ENCODE peak calls at places on chromosomes 6 and 20, in seven cellular contexts. One of them, this sample, is unnamed.

GRCh38 chr6:52233975-52234823 is 10.1 kb downstream of the IL17F start:
- DNase-seq in colonic mucosa: peak; percentile 42
- DNase-seq in Right ventricle myocardium superior: no peak
- DNase-seq in NCI-H187: no peak
- DNase-seq in LHCN-M2: peak; percentile 83
- DNase-seq in activated T-helper 1 cell treated with Interleukin-2 at 50 U/mL for 16 hours: no peak
- DNase-seq in GM03348: peak; percentile 66
- DNase-seq in this sample: peak; percentile 8

GRCh38 chr20:381581-382290 is 1.2 kb downstream of the TRIB3 start:
- DNase-seq in NCI-H187: no peak
- DNase-seq in colonic mucosa: peak; percentile 88
- DNase-seq in GM03348: peak; percentile 92
- DNase-seq in LHCN-M2: peak; percentile 45
- DNase-seq in activated T-helper 1 cell treated with Interleukin-2 at 50 U/mL for 16 hours: peak; percentile 65
- DNase-seq in Right ventricle myocardium superior: peak; percentile 81
- DNase-seq in this sample: peak; percentile 36

GRCh38 chr6:145865595-145865994 is 51.0 kb upstream of the FBXO30 start:
- DNase-seq in NCI-H187: no peak
- DNase-seq in activated T-helper 1 cell treated with Interleukin-2 at 50 U/mL for 16 hours: no peak
- DNase-seq in GM03348: no peak
- DNase-seq in Right ventricle myocardium superior: no peak
- DNase-seq in LHCN-M2: no peak
- DNase-seq in colonic mucosa: no peak
- DNase-seq in this sample: no peak

GRCh38 chr6:121365499-121366183 is 31.4 kb upstream of the TBC1D32 start:
- DNase-seq in Right ventricle myocardium superior: no peak
- DNase-seq in LHCN-M2: no peak
- DNase-seq in GM03348: no peak
- DNase-seq in activated T-helper 1 cell treated with Interleukin-2 at 50 U/mL for 16 hours: no peak
- DNase-seq in NCI-H187: no peak
- DNase-seq in colonic mucosa: no peak
- DNase-seq in this sample: no peak

GRCh38 chr20:16267526-16267925 is 305.7 kb downstream of the KIF16B start:
- DNase-seq in activated T-helper 1 cell treated with Interleukin-2 at 50 U/mL for 16 hours: no peak
- DNase-seq in NCI-H187: no peak
- DNase-seq in Right ventricle myocardium superior: no peak
- DNase-seq in LHCN-M2: no peak
- DNase-seq in colonic mucosa: no peak
- DNase-seq in GM03348: no peak
- DNase-seq in this sample: no peak

GRCh38 chr6:51108563-51109234 is 290.0 kb downstream of the TFAP2B start:
- DNase-seq in GM03348: peak; percentile 12
- DNase-seq in colonic mucosa: no peak
- DNase-seq in activated T-helper 1 cell treated with Interleukin-2 at 50 U/mL for 16 hours: no peak
- DNase-seq in LHCN-M2: no peak
- DNase-seq in NCI-H187: no peak
- DNase-seq in Right ventricle myocardium superior: no peak
- DNase-seq in this sample: no peak

GRCh38 chr6:133621751-133622150 is 267.2 kb upstream of the TCF21 start:
- DNase-seq in activated T-helper 1 cell treated with Interleukin-2 at 50 U/mL for 16 hours: no peak
- DNase-seq in GM03348: peak; percentile 41
- DNase-seq in NCI-H187: no peak
- DNase-seq in LHCN-M2: peak; percentile 51
- DNase-seq in colonic mucosa: no peak
- DNase-seq in Right ventricle myocardium superior: no peak
- DNase-seq in this sample: no peak

GRCh38 chr6:54698974-54699373 is 147.6 kb upstream of the FAM83B start:
- DNase-seq in LHCN-M2: no peak
- DNase-seq in GM03348: no peak
- DNase-seq in activated T-helper 1 cell treated with Interleukin-2 at 50 U/mL for 16 hours: no peak
- DNase-seq in Right ventricle myocardium superior: no peak
- DNase-seq in colonic mucosa: no peak
- DNase-seq in NCI-H187: no peak
- DNase-seq in this sample: no peak

GRCh38 chr20:44288252-44288651 is 22.8 kb downstream of the FITM2 start:
- DNase-seq in activated T-helper 1 cell treated with Interleukin-2 at 50 U/mL for 16 hours: no peak
- DNase-seq in colonic mucosa: peak; percentile 28
- DNase-seq in NCI-H187: no peak
- DNase-seq in GM03348: no peak
- DNase-seq in Right ventricle myocardium superior: no peak
- DNase-seq in LHCN-M2: no peak
- DNase-seq in this sample: no peak

GRCh38 chr20:12925214-12925755 is 83.5 kb upstream of the SPTLC3 start:
- DNase-seq in LHCN-M2: peak; percentile 85
- DNase-seq in GM03348: peak; percentile 82
- DNase-seq in colonic mucosa: peak; percentile 45
- DNase-seq in NCI-H187: no peak
- DNase-seq in Right ventricle myocardium superior: no peak
- DNase-seq in activated T-helper 1 cell treated with Interleukin-2 at 50 U/mL for 16 hours: no peak
- DNase-seq in this sample: peak; percentile 74

GRCh38 chr20:25195014-25195961 is at the start of gene ENTPD6:
- DNase-seq in Right ventricle myocardium superior: peak; percentile 96
- DNase-seq in colonic mucosa: peak; percentile 94
- DNase-seq in GM03348: peak; percentile 100
- DNase-seq in NCI-H187: peak; percentile 70
- DNase-seq in LHCN-M2: peak; percentile 82
- DNase-seq in activated T-helper 1 cell treated with Interleukin-2 at 50 U/mL for 16 hours: peak; percentile 92
- DNase-seq in this sample: peak; percentile 92

GRCh38 chr6:6384520-6384919 is 64.1 kb upstream of the F13A1 start:
- DNase-seq in colonic mucosa: no peak
- DNase-seq in Right ventricle myocardium superior: no peak
- DNase-seq in activated T-helper 1 cell treated with Interleukin-2 at 50 U/mL for 16 hours: no peak
- DNase-seq in LHCN-M2: no peak
- DNase-seq in GM03348: no peak
- DNase-seq in NCI-H187: no peak
- DNase-seq in this sample: no peak

GRCh38 chr6:15744824-15745402 is 82.1 kb upstream of the DTNBP1 start:
- DNase-seq in colonic mucosa: no peak
- DNase-seq in NCI-H187: no peak
- DNase-seq in LHCN-M2: no peak
- DNase-seq in Right ventricle myocardium superior: no peak
- DNase-seq in GM03348: no peak
- DNase-seq in activated T-helper 1 cell treated with Interleukin-2 at 50 U/mL for 16 hours: no peak
- DNase-seq in this sample: no peak

GRCh38 chr20:36862857-36863668 is 12.9 kb upstream of the TLDC2 start:
- DNase-seq in GM03348: no peak
- DNase-seq in colonic mucosa: no peak
- DNase-seq in LHCN-M2: no peak
- DNase-seq in activated T-helper 1 cell treated with Interleukin-2 at 50 U/mL for 16 hours: no peak
- DNase-seq in Right ventricle myocardium superior: no peak
- DNase-seq in NCI-H187: no peak
- DNase-seq in this sample: no peak

GRCh38 chr20:53874706-53875105 is 195.7 kb downstream of the BCAS1 start:
- DNase-seq in GM03348: no peak
- DNase-seq in activated T-helper 1 cell treated with Interleukin-2 at 50 U/mL for 16 hours: no peak
- DNase-seq in LHCN-M2: no peak
- DNase-seq in NCI-H187: no peak
- DNase-seq in colonic mucosa: no peak
- DNase-seq in Right ventricle myocardium superior: no peak
- DNase-seq in this sample: no peak

GRCh38 chr6:43142101-43142500 is 29.0 kb upstream of the SRF start:
- DNase-seq in Right ventricle myocardium superior: no peak
- DNase-seq in GM03348: no peak
- DNase-seq in activated T-helper 1 cell treated with Interleukin-2 at 50 U/mL for 16 hours: no peak
- DNase-seq in NCI-H187: no peak
- DNase-seq in LHCN-M2: no peak
- DNase-seq in colonic mucosa: no peak
- DNase-seq in this sample: no peak

GRCh38 chr6:36459483-36459882 is 16.7 kb downstream of the KCTD20 start:
- DNase-seq in Right ventricle myocardium superior: no peak
- DNase-seq in NCI-H187: no peak
- DNase-seq in LHCN-M2: no peak
- DNase-seq in colonic mucosa: no peak
- DNase-seq in activated T-helper 1 cell treated with Interleukin-2 at 50 U/mL for 16 hours: no peak
- DNase-seq in GM03348: no peak
- DNase-seq in this sample: no peak

GRCh38 chr6:31203345-31203979 is 33.0 kb upstream of the POU5F1 start:
- DNase-seq in activated T-helper 1 cell treated with Interleukin-2 at 50 U/mL for 16 hours: no peak
- DNase-seq in Right ventricle myocardium superior: no peak
- DNase-seq in colonic mucosa: peak; percentile 66
- DNase-seq in LHCN-M2: peak; percentile 76
- DNase-seq in NCI-H187: peak; percentile 48
- DNase-seq in GM03348: peak; percentile 17
- DNase-seq in this sample: no peak

GRCh38 chr6:99026135-99026534 is 78.4 kb upstream of the FBXL4 start:
- DNase-seq in NCI-H187: no peak
- DNase-seq in GM03348: no peak
- DNase-seq in colonic mucosa: no peak
- DNase-seq in activated T-helper 1 cell treated with Interleukin-2 at 50 U/mL for 16 hours: no peak
- DNase-seq in Right ventricle myocardium superior: no peak
- DNase-seq in LHCN-M2: peak; percentile 22
- DNase-seq in this sample: no peak

GRCh38 chr6:89433637-89434499 is 916 bp downstream of the ANKRD6 start:
- DNase-seq in activated T-helper 1 cell treated with Interleukin-2 at 50 U/mL for 16 hours: no peak
- DNase-seq in NCI-H187: peak; percentile 25
- DNase-seq in colonic mucosa: peak; percentile 19
- DNase-seq in LHCN-M2: no peak
- DNase-seq in GM03348: no peak
- DNase-seq in Right ventricle myocardium superior: peak; percentile 43
- DNase-seq in this sample: no peak

GRCh38 chr6:151807513-151808330 is at the start of gene ESR1:
- DNase-seq in GM03348: peak; percentile 24
- DNase-seq in LHCN-M2: no peak
- DNase-seq in NCI-H187: no peak
- DNase-seq in colonic mucosa: no peak
- DNase-seq in Right ventricle myocardium superior: peak; percentile 56
- DNase-seq in activated T-helper 1 cell treated with Interleukin-2 at 50 U/mL for 16 hours: no peak
- DNase-seq in this sample: peak; percentile 39

GRCh38 chr6:162576009-162576408 is 151.6 kb downstream of the PRKN start:
- DNase-seq in GM03348: no peak
- DNase-seq in NCI-H187: no peak
- DNase-seq in colonic mucosa: no peak
- DNase-seq in activated T-helper 1 cell treated with Interleukin-2 at 50 U/mL for 16 hours: no peak
- DNase-seq in Right ventricle myocardium superior: no peak
- DNase-seq in LHCN-M2: peak; percentile 10
- DNase-seq in this sample: no peak

GRCh38 chr6:42260972-42261371 is 43.3 kb upstream of the MRPS10 start:
- DNase-seq in NCI-H187: no peak
- DNase-seq in Right ventricle myocardium superior: peak; percentile 68
- DNase-seq in activated T-helper 1 cell treated with Interleukin-2 at 50 U/mL for 16 hours: no peak
- DNase-seq in colonic mucosa: no peak
- DNase-seq in LHCN-M2: peak; percentile 29
- DNase-seq in GM03348: peak; percentile 66
- DNase-seq in this sample: no peak

GRCh38 chr20:33584976-33585375 is 77.2 kb upstream of the C20orf144 start:
- DNase-seq in activated T-helper 1 cell treated with Interleukin-2 at 50 U/mL for 16 hours: no peak
- DNase-seq in colonic mucosa: no peak
- DNase-seq in Right ventricle myocardium superior: no peak
- DNase-seq in GM03348: peak; percentile 61
- DNase-seq in LHCN-M2: no peak
- DNase-seq in NCI-H187: no peak
- DNase-seq in this sample: no peak

GRCh38 chr6:53347250-53347920 is 1.4 kb downstream of the ELOVL5 start:
- DNase-seq in GM03348: no peak
- DNase-seq in activated T-helper 1 cell treated with Interleukin-2 at 50 U/mL for 16 hours: peak; percentile 13
- DNase-seq in NCI-H187: no peak
- DNase-seq in Right ventricle myocardium superior: no peak
- DNase-seq in colonic mucosa: peak; percentile 22
- DNase-seq in LHCN-M2: no peak
- DNase-seq in this sample: no peak

GRCh38 chr6:22906091-22906549 is 336.8 kb downstream of the HDGFL1 start:
- DNase-seq in NCI-H187: no peak
- DNase-seq in LHCN-M2: peak; percentile 77
- DNase-seq in Right ventricle myocardium superior: no peak
- DNase-seq in GM03348: peak; percentile 66
- DNase-seq in activated T-helper 1 cell treated with Interleukin-2 at 50 U/mL for 16 hours: no peak
- DNase-seq in colonic mucosa: no peak
- DNase-seq in this sample: no peak

GRCh38 chr20:57998981-57999464 is 229.4 kb downstream of the ANKRD60 start:
- DNase-seq in Right ventricle myocardium superior: no peak
- DNase-seq in NCI-H187: no peak
- DNase-seq in colonic mucosa: no peak
- DNase-seq in GM03348: no peak
- DNase-seq in activated T-helper 1 cell treated with Interleukin-2 at 50 U/mL for 16 hours: no peak
- DNase-seq in LHCN-M2: no peak
- DNase-seq in this sample: no peak

GRCh38 chr6:37985355-37985754 is 165.8 kb downstream of the ZFAND3 start:
- DNase-seq in activated T-helper 1 cell treated with Interleukin-2 at 50 U/mL for 16 hours: peak; percentile 1
- DNase-seq in NCI-H187: no peak
- DNase-seq in LHCN-M2: no peak
- DNase-seq in Right ventricle myocardium superior: no peak
- DNase-seq in GM03348: no peak
- DNase-seq in colonic mucosa: no peak
- DNase-seq in this sample: no peak

GRCh38 chr6:28673800-28674671 is 148.4 kb downstream of the GPX5 start:
- DNase-seq in colonic mucosa: peak; percentile 55
- DNase-seq in activated T-helper 1 cell treated with Interleukin-2 at 50 U/mL for 16 hours: no peak
- DNase-seq in Right ventricle myocardium superior: no peak
- DNase-seq in GM03348: peak; percentile 65
- DNase-seq in NCI-H187: no peak
- DNase-seq in LHCN-M2: peak; percentile 70
- DNase-seq in this sample: peak; percentile 65

GRCh38 chr6:33143113-33143760 is 49.0 kb downstream of the COL11A2 start:
- DNase-seq in Right ventricle myocardium superior: no peak
- DNase-seq in NCI-H187: no peak
- DNase-seq in GM03348: no peak
- DNase-seq in LHCN-M2: no peak
- DNase-seq in colonic mucosa: no peak
- DNase-seq in activated T-helper 1 cell treated with Interleukin-2 at 50 U/mL for 16 hours: no peak
- DNase-seq in this sample: no peak

GRCh38 chr6:158772851-158773371 is 46.3 kb downstream of the EZR start:
- DNase-seq in NCI-H187: no peak
- DNase-seq in Right ventricle myocardium superior: no peak
- DNase-seq in activated T-helper 1 cell treated with Interleukin-2 at 50 U/mL for 16 hours: no peak
- DNase-seq in colonic mucosa: peak; percentile 88
- DNase-seq in GM03348: peak; percentile 64
- DNase-seq in LHCN-M2: peak; percentile 35
- DNase-seq in this sample: no peak

GRCh38 chr6:137581019-137581707 is 87.0 kb upstream of the OLIG3 start:
- DNase-seq in LHCN-M2: no peak
- DNase-seq in activated T-helper 1 cell treated with Interleukin-2 at 50 U/mL for 16 hours: no peak
- DNase-seq in colonic mucosa: no peak
- DNase-seq in NCI-H187: no peak
- DNase-seq in Right ventricle myocardium superior: no peak
- DNase-seq in GM03348: no peak
- DNase-seq in this sample: no peak

GRCh38 chr20:44683263-44684046 is 31.7 kb upstream of the CCN5 start:
- DNase-seq in colonic mucosa: peak; percentile 56
- DNase-seq in GM03348: peak; percentile 74
- DNase-seq in Right ventricle myocardium superior: no peak
- DNase-seq in activated T-helper 1 cell treated with Interleukin-2 at 50 U/mL for 16 hours: peak; percentile 38
- DNase-seq in NCI-H187: no peak
- DNase-seq in LHCN-M2: no peak
- DNase-seq in this sample: peak; percentile 73

GRCh38 chr20:36830791-36831691 is 44.9 kb upstream of the TLDC2 start:
- DNase-seq in activated T-helper 1 cell treated with Interleukin-2 at 50 U/mL for 16 hours: no peak
- DNase-seq in NCI-H187: no peak
- DNase-seq in LHCN-M2: peak; percentile 60
- DNase-seq in GM03348: peak; percentile 71
- DNase-seq in colonic mucosa: no peak
- DNase-seq in Right ventricle myocardium superior: peak; percentile 89
- DNase-seq in this sample: no peak

GRCh38 chr20:42775866-42776265 is 413.8 kb downstream of the PTPRT start:
- DNase-seq in Right ventricle myocardium superior: no peak
- DNase-seq in activated T-helper 1 cell treated with Interleukin-2 at 50 U/mL for 16 hours: no peak
- DNase-seq in NCI-H187: no peak
- DNase-seq in GM03348: no peak
- DNase-seq in colonic mucosa: no peak
- DNase-seq in LHCN-M2: no peak
- DNase-seq in this sample: no peak